ENCODE peak calls at places on chromosomes 5 and 9, in ten cellular contexts. One of them, this sample, is unnamed.
A peak's percentile ranks its signal among the peaks of the same experiment; 100 is the strongest.

GRCh38 chr5:59055745-59056448 is 473.0 kb downstream of the RAB3C start:
- DNase-seq in activated T-helper 2 cell treated with anti-CD3 and anti-CD28 coated beads, Interferon-gamma antibody, Interleukin-2, Interleukin-4, amounts not matched to agents 10 μg/mL and 5 μg/mL and 100 μg/mL, durations not matched to agents 14 hours and 24 hours and 36 hours: no peak
- DNase-seq in activated T-helper 1 cell treated with anti-CD3 and anti-CD28 coated beads, Interleukin-12 subunit alpha, Interleukin-12 subunit beta, Interleukin-2, Interleukin-4 antibody, amounts not matched to agents 30 ng/mL and 10 ng/mL and 1 ng/mL, durations not matched to agents 14 hours and 24 hours and 36 hours: no peak
- DNase-seq in left cardiac atrium: no peak
- DNase-seq in LHCN-M2: no peak
- DNase-seq in AG09309: no peak
- DNase-seq in CD4-positive, alpha-beta memory T cell: no peak
- DNase-seq in anterior cingulate cortex: no peak
- DNase-seq in cardiac muscle cell: no peak
- DNase-seq in iris pigment epithelial cell: peak; percentile 62
- DNase-seq in this sample: no peak

GRCh38 chr9:125409637-125410521 is 148.3 kb downstream of the GAPVD1 start:
- DNase-seq in activated T-helper 2 cell treated with anti-CD3 and anti-CD28 coated beads, Interferon-gamma antibody, Interleukin-2, Interleukin-4, amounts not matched to agents 10 μg/mL and 5 μg/mL and 100 μg/mL, durations not matched to agents 14 hours and 24 hours and 36 hours: peak; percentile 21
- DNase-seq in activated T-helper 1 cell treated with anti-CD3 and anti-CD28 coated beads, Interleukin-12 subunit alpha, Interleukin-12 subunit beta, Interleukin-2, Interleukin-4 antibody, amounts not matched to agents 30 ng/mL and 10 ng/mL and 1 ng/mL, durations not matched to agents 14 hours and 24 hours and 36 hours: no peak
- DNase-seq in left cardiac atrium: peak; percentile 54
- DNase-seq in LHCN-M2: peak; percentile 46
- DNase-seq in AG09309: no peak
- DNase-seq in CD4-positive, alpha-beta memory T cell: no peak
- DNase-seq in anterior cingulate cortex: no peak
- DNase-seq in cardiac muscle cell: peak; percentile 32
- DNase-seq in iris pigment epithelial cell: peak; percentile 42
- DNase-seq in this sample: no peak

GRCh38 chr5:173581408-173582197 is 34.8 kb downstream of the BOD1 start:
- DNase-seq in activated T-helper 2 cell treated with anti-CD3 and anti-CD28 coated beads, Interferon-gamma antibody, Interleukin-2, Interleukin-4, amounts not matched to agents 10 μg/mL and 5 μg/mL and 100 μg/mL, durations not matched to agents 14 hours and 24 hours and 36 hours: peak; percentile 36
- DNase-seq in activated T-helper 1 cell treated with anti-CD3 and anti-CD28 coated beads, Interleukin-12 subunit alpha, Interleukin-12 subunit beta, Interleukin-2, Interleukin-4 antibody, amounts not matched to agents 30 ng/mL and 10 ng/mL and 1 ng/mL, durations not matched to agents 14 hours and 24 hours and 36 hours: peak; percentile 22
- DNase-seq in left cardiac atrium: peak; percentile 33
- DNase-seq in LHCN-M2: no peak
- DNase-seq in AG09309: no peak
- DNase-seq in CD4-positive, alpha-beta memory T cell: no peak
- DNase-seq in anterior cingulate cortex: peak; percentile 15
- DNase-seq in cardiac muscle cell: peak; percentile 69
- DNase-seq in iris pigment epithelial cell: peak; percentile 37
- DNase-seq in this sample: no peak

GRCh38 chr9:130765135-130766030 is 69.7 kb upstream of the ABL1 start:
- DNase-seq in activated T-helper 2 cell treated with anti-CD3 and anti-CD28 coated beads, Interferon-gamma antibody, Interleukin-2, Interleukin-4, amounts not matched to agents 10 μg/mL and 5 μg/mL and 100 μg/mL, durations not matched to agents 14 hours and 24 hours and 36 hours: no peak
- DNase-seq in activated T-helper 1 cell treated with anti-CD3 and anti-CD28 coated beads, Interleukin-12 subunit alpha, Interleukin-12 subunit beta, Interleukin-2, Interleukin-4 antibody, amounts not matched to agents 30 ng/mL and 10 ng/mL and 1 ng/mL, durations not matched to agents 14 hours and 24 hours and 36 hours: no peak
- DNase-seq in left cardiac atrium: no peak
- DNase-seq in LHCN-M2: no peak
- DNase-seq in AG09309: no peak
- DNase-seq in CD4-positive, alpha-beta memory T cell: no peak
- DNase-seq in anterior cingulate cortex: no peak
- DNase-seq in cardiac muscle cell: no peak
- DNase-seq in iris pigment epithelial cell: peak; percentile 64
- DNase-seq in this sample: no peak

GRCh38 chr5:1881731-1882336 is 891 bp downstream of the IRX4 start:
- DNase-seq in activated T-helper 2 cell treated with anti-CD3 and anti-CD28 coated beads, Interferon-gamma antibody, Interleukin-2, Interleukin-4, amounts not matched to agents 10 μg/mL and 5 μg/mL and 100 μg/mL, durations not matched to agents 14 hours and 24 hours and 36 hours: no peak
- DNase-seq in activated T-helper 1 cell treated with anti-CD3 and anti-CD28 coated beads, Interleukin-12 subunit alpha, Interleukin-12 subunit beta, Interleukin-2, Interleukin-4 antibody, amounts not matched to agents 30 ng/mL and 10 ng/mL and 1 ng/mL, durations not matched to agents 14 hours and 24 hours and 36 hours: no peak
- DNase-seq in left cardiac atrium: no peak
- DNase-seq in LHCN-M2: no peak
- DNase-seq in AG09309: no peak
- DNase-seq in CD4-positive, alpha-beta memory T cell: no peak
- DNase-seq in anterior cingulate cortex: no peak
- DNase-seq in cardiac muscle cell: peak; percentile 40
- DNase-seq in iris pigment epithelial cell: no peak
- DNase-seq in this sample: no peak

GRCh38 chr5:16160706-16161105 is 18.9 kb downstream of the MARCHF11 start:
- DNase-seq in activated T-helper 2 cell treated with anti-CD3 and anti-CD28 coated beads, Interferon-gamma antibody, Interleukin-2, Interleukin-4, amounts not matched to agents 10 μg/mL and 5 μg/mL and 100 μg/mL, durations not matched to agents 14 hours and 24 hours and 36 hours: no peak
- DNase-seq in activated T-helper 1 cell treated with anti-CD3 and anti-CD28 coated beads, Interleukin-12 subunit alpha, Interleukin-12 subunit beta, Interleukin-2, Interleukin-4 antibody, amounts not matched to agents 30 ng/mL and 10 ng/mL and 1 ng/mL, durations not matched to agents 14 hours and 24 hours and 36 hours: peak; percentile 10
- DNase-seq in left cardiac atrium: no peak
- DNase-seq in LHCN-M2: peak; percentile 58
- DNase-seq in AG09309: peak; percentile 25
- DNase-seq in CD4-positive, alpha-beta memory T cell: no peak
- DNase-seq in anterior cingulate cortex: peak; percentile 21
- DNase-seq in cardiac muscle cell: peak; percentile 86
- DNase-seq in iris pigment epithelial cell: peak; percentile 70
- DNase-seq in this sample: no peak

GRCh38 chr5:150946351-150946905 is 41.6 kb upstream of the ZNF300 start:
- DNase-seq in activated T-helper 2 cell treated with anti-CD3 and anti-CD28 coated beads, Interferon-gamma antibody, Interleukin-2, Interleukin-4, amounts not matched to agents 10 μg/mL and 5 μg/mL and 100 μg/mL, durations not matched to agents 14 hours and 24 hours and 36 hours: no peak
- DNase-seq in activated T-helper 1 cell treated with anti-CD3 and anti-CD28 coated beads, Interleukin-12 subunit alpha, Interleukin-12 subunit beta, Interleukin-2, Interleukin-4 antibody, amounts not matched to agents 30 ng/mL and 10 ng/mL and 1 ng/mL, durations not matched to agents 14 hours and 24 hours and 36 hours: no peak
- DNase-seq in left cardiac atrium: peak; percentile 90
- DNase-seq in LHCN-M2: no peak
- DNase-seq in AG09309: peak; percentile 33
- DNase-seq in CD4-positive, alpha-beta memory T cell: no peak
- DNase-seq in anterior cingulate cortex: peak; percentile 75
- DNase-seq in cardiac muscle cell: no peak
- DNase-seq in iris pigment epithelial cell: peak; percentile 90
- DNase-seq in this sample: no peak

GRCh38 chr5:170095687-170096086 is 10.0 kb upstream of the FOXI1 start:
- DNase-seq in activated T-helper 2 cell treated with anti-CD3 and anti-CD28 coated beads, Interferon-gamma antibody, Interleukin-2, Interleukin-4, amounts not matched to agents 10 μg/mL and 5 μg/mL and 100 μg/mL, durations not matched to agents 14 hours and 24 hours and 36 hours: no peak
- DNase-seq in activated T-helper 1 cell treated with anti-CD3 and anti-CD28 coated beads, Interleukin-12 subunit alpha, Interleukin-12 subunit beta, Interleukin-2, Interleukin-4 antibody, amounts not matched to agents 30 ng/mL and 10 ng/mL and 1 ng/mL, durations not matched to agents 14 hours and 24 hours and 36 hours: no peak
- DNase-seq in left cardiac atrium: no peak
- DNase-seq in LHCN-M2: peak; percentile 6
- DNase-seq in AG09309: no peak
- DNase-seq in CD4-positive, alpha-beta memory T cell: no peak
- DNase-seq in anterior cingulate cortex: no peak
- DNase-seq in cardiac muscle cell: no peak
- DNase-seq in iris pigment epithelial cell: no peak
- DNase-seq in this sample: no peak

GRCh38 chr9:132168347-132168746 is 6.5 kb downstream of the NTNG2 start:
- DNase-seq in activated T-helper 2 cell treated with anti-CD3 and anti-CD28 coated beads, Interferon-gamma antibody, Interleukin-2, Interleukin-4, amounts not matched to agents 10 μg/mL and 5 μg/mL and 100 μg/mL, durations not matched to agents 14 hours and 24 hours and 36 hours: no peak
- DNase-seq in activated T-helper 1 cell treated with anti-CD3 and anti-CD28 coated beads, Interleukin-12 subunit alpha, Interleukin-12 subunit beta, Interleukin-2, Interleukin-4 antibody, amounts not matched to agents 30 ng/mL and 10 ng/mL and 1 ng/mL, durations not matched to agents 14 hours and 24 hours and 36 hours: no peak
- DNase-seq in left cardiac atrium: peak; percentile 68
- DNase-seq in LHCN-M2: no peak
- DNase-seq in AG09309: no peak
- DNase-seq in CD4-positive, alpha-beta memory T cell: no peak
- DNase-seq in anterior cingulate cortex: peak; percentile 79
- DNase-seq in cardiac muscle cell: no peak
- DNase-seq in iris pigment epithelial cell: no peak
- DNase-seq in this sample: no peak

GRCh38 chr9:114561771-114562170 is 25.8 kb upstream of the ATP6V1G1 start:
- DNase-seq in activated T-helper 2 cell treated with anti-CD3 and anti-CD28 coated beads, Interferon-gamma antibody, Interleukin-2, Interleukin-4, amounts not matched to agents 10 μg/mL and 5 μg/mL and 100 μg/mL, durations not matched to agents 14 hours and 24 hours and 36 hours: no peak
- DNase-seq in activated T-helper 1 cell treated with anti-CD3 and anti-CD28 coated beads, Interleukin-12 subunit alpha, Interleukin-12 subunit beta, Interleukin-2, Interleukin-4 antibody, amounts not matched to agents 30 ng/mL and 10 ng/mL and 1 ng/mL, durations not matched to agents 14 hours and 24 hours and 36 hours: no peak
- DNase-seq in left cardiac atrium: no peak
- DNase-seq in LHCN-M2: no peak
- DNase-seq in AG09309: no peak
- DNase-seq in CD4-positive, alpha-beta memory T cell: no peak
- DNase-seq in anterior cingulate cortex: no peak
- DNase-seq in cardiac muscle cell: no peak
- DNase-seq in iris pigment epithelial cell: no peak
- DNase-seq in this sample: no peak

GRCh38 chr5:14491505-14491904 is 90.1 kb upstream of the OTULINL start:
- DNase-seq in activated T-helper 2 cell treated with anti-CD3 and anti-CD28 coated beads, Interferon-gamma antibody, Interleukin-2, Interleukin-4, amounts not matched to agents 10 μg/mL and 5 μg/mL and 100 μg/mL, durations not matched to agents 14 hours and 24 hours and 36 hours: no peak
- DNase-seq in activated T-helper 1 cell treated with anti-CD3 and anti-CD28 coated beads, Interleukin-12 subunit alpha, Interleukin-12 subunit beta, Interleukin-2, Interleukin-4 antibody, amounts not matched to agents 30 ng/mL and 10 ng/mL and 1 ng/mL, durations not matched to agents 14 hours and 24 hours and 36 hours: no peak
- DNase-seq in left cardiac atrium: no peak
- DNase-seq in LHCN-M2: peak; percentile 61
- DNase-seq in AG09309: no peak
- DNase-seq in CD4-positive, alpha-beta memory T cell: no peak
- DNase-seq in anterior cingulate cortex: no peak
- DNase-seq in cardiac muscle cell: no peak
- DNase-seq in iris pigment epithelial cell: peak; percentile 82
- DNase-seq in this sample: no peak

GRCh38 chr5:111254613-111255012 is 30.4 kb downstream of the CAMK4 start:
- DNase-seq in activated T-helper 2 cell treated with anti-CD3 and anti-CD28 coated beads, Interferon-gamma antibody, Interleukin-2, Interleukin-4, amounts not matched to agents 10 μg/mL and 5 μg/mL and 100 μg/mL, durations not matched to agents 14 hours and 24 hours and 36 hours: peak; percentile 41
- DNase-seq in activated T-helper 1 cell treated with anti-CD3 and anti-CD28 coated beads, Interleukin-12 subunit alpha, Interleukin-12 subunit beta, Interleukin-2, Interleukin-4 antibody, amounts not matched to agents 30 ng/mL and 10 ng/mL and 1 ng/mL, durations not matched to agents 14 hours and 24 hours and 36 hours: peak; percentile 75
- DNase-seq in left cardiac atrium: no peak
- DNase-seq in LHCN-M2: peak; percentile 16
- DNase-seq in AG09309: no peak
- DNase-seq in CD4-positive, alpha-beta memory T cell: peak; percentile 94
- DNase-seq in anterior cingulate cortex: no peak
- DNase-seq in cardiac muscle cell: no peak
- DNase-seq in iris pigment epithelial cell: no peak
- DNase-seq in this sample: no peak

GRCh38 chr9:132078369-132079356 is 1.0 kb downstream of the MED27 start:
- DNase-seq in activated T-helper 2 cell treated with anti-CD3 and anti-CD28 coated beads, Interferon-gamma antibody, Interleukin-2, Interleukin-4, amounts not matched to agents 10 μg/mL and 5 μg/mL and 100 μg/mL, durations not matched to agents 14 hours and 24 hours and 36 hours: no peak
- DNase-seq in activated T-helper 1 cell treated with anti-CD3 and anti-CD28 coated beads, Interleukin-12 subunit alpha, Interleukin-12 subunit beta, Interleukin-2, Interleukin-4 antibody, amounts not matched to agents 30 ng/mL and 10 ng/mL and 1 ng/mL, durations not matched to agents 14 hours and 24 hours and 36 hours: no peak
- DNase-seq in left cardiac atrium: peak; percentile 32
- DNase-seq in LHCN-M2: peak; percentile 72
- DNase-seq in AG09309: no peak
- DNase-seq in CD4-positive, alpha-beta memory T cell: peak; percentile 58
- DNase-seq in anterior cingulate cortex: peak; percentile 21
- DNase-seq in cardiac muscle cell: peak; percentile 5
- DNase-seq in iris pigment epithelial cell: peak; percentile 50
- DNase-seq in this sample: no peak

GRCh38 chr9:131278421-131279111 is 2.3 kb upstream of the FAM78A start:
- DNase-seq in activated T-helper 2 cell treated with anti-CD3 and anti-CD28 coated beads, Interferon-gamma antibody, Interleukin-2, Interleukin-4, amounts not matched to agents 10 μg/mL and 5 μg/mL and 100 μg/mL, durations not matched to agents 14 hours and 24 hours and 36 hours: peak; percentile 44
- DNase-seq in activated T-helper 1 cell treated with anti-CD3 and anti-CD28 coated beads, Interleukin-12 subunit alpha, Interleukin-12 subunit beta, Interleukin-2, Interleukin-4 antibody, amounts not matched to agents 30 ng/mL and 10 ng/mL and 1 ng/mL, durations not matched to agents 14 hours and 24 hours and 36 hours: no peak
- DNase-seq in left cardiac atrium: no peak
- DNase-seq in LHCN-M2: no peak
- DNase-seq in AG09309: no peak
- DNase-seq in CD4-positive, alpha-beta memory T cell: peak; percentile 77
- DNase-seq in anterior cingulate cortex: no peak
- DNase-seq in cardiac muscle cell: no peak
- DNase-seq in iris pigment epithelial cell: no peak
- DNase-seq in this sample: no peak

GRCh38 chr5:73444499-73445432 is 3.8 kb downstream of the FOXD1 start:
- DNase-seq in activated T-helper 2 cell treated with anti-CD3 and anti-CD28 coated beads, Interferon-gamma antibody, Interleukin-2, Interleukin-4, amounts not matched to agents 10 μg/mL and 5 μg/mL and 100 μg/mL, durations not matched to agents 14 hours and 24 hours and 36 hours: no peak
- DNase-seq in activated T-helper 1 cell treated with anti-CD3 and anti-CD28 coated beads, Interleukin-12 subunit alpha, Interleukin-12 subunit beta, Interleukin-2, Interleukin-4 antibody, amounts not matched to agents 30 ng/mL and 10 ng/mL and 1 ng/mL, durations not matched to agents 14 hours and 24 hours and 36 hours: no peak
- DNase-seq in left cardiac atrium: no peak
- DNase-seq in LHCN-M2: no peak
- DNase-seq in AG09309: no peak
- DNase-seq in CD4-positive, alpha-beta memory T cell: no peak
- DNase-seq in anterior cingulate cortex: no peak
- DNase-seq in cardiac muscle cell: no peak
- DNase-seq in iris pigment epithelial cell: no peak
- DNase-seq in this sample: no peak